ENCODE peak calls at places on chromosomes 4 and X, in four cellular contexts. Z, K, Q and L are unnamed samples.

GRCh38 chr4:68361146-68361589 is 11.3 kb upstream of the YTHDC1 start:
- DNase-seq in Z (no peak), K (no peak), Q (no peak), L (no peak)

GRCh38 chrX:85611926-85612325 is 232.5 kb upstream of the POF1B start:
- DNase-seq in Z (no peak), K (no peak), Q (no peak), L (peak)

GRCh38 chrX:63750846-63751245 is 34.2 kb downstream of the ARHGEF9 start:
- DNase-seq in Z (no peak), K (no peak), Q (no peak), L (no peak)

GRCh38 chr4:108272046-108272445 is 103.3 kb upstream of the LEF1 start:
- DNase-seq in Z (no peak), K (no peak), Q (no peak), L (no peak)

GRCh38 chrX:27953161-27953560 is 28.1 kb downstream of the DCAF8L1 start:
- DNase-seq in Z (no peak), K (no peak), Q (no peak), L (no peak)

GRCh38 chrX:53430231-53430630 is 3.9 kb downstream of the HSD17B10 start:
- DNase-seq in Z (no peak), K (no peak), Q (no peak), L (no peak)

GRCh38 chr4:80255374-80256095 is 10.9 kb upstream of the FGF5 start:
- DNase-seq in Z (no peak), K (no peak), Q (no peak), L (no peak)

GRCh38 chrX:111411591-111412371 is at the start of gene DCX:
- DNase-seq in Z (no peak), K (no peak), Q (no peak), L (no peak)

GRCh38 chrX:140432328-140433025 is 72.4 kb downstream of the SOX3 start:
- DNase-seq in Z (no peak), K (no peak), Q (peak), L (no peak)

GRCh38 chr4:81573817-81574216 is 102.1 kb upstream of the RASGEF1B start:
- DNase-seq in Z (no peak), K (no peak), Q (no peak), L (no peak)

GRCh38 chr4:2365054-2365912 is 53.2 kb downstream of the ZFYVE28 start:
- DNase-seq in Z (no peak), K (no peak), Q (no peak), L (no peak)

GRCh38 chr4:107018336-107018735 is 17.8 kb downstream of the DKK2 start:
- DNase-seq in Z (no peak), K (no peak), Q (no peak), L (no peak)

GRCh38 chr4:8642651-8643321 is 50.2 kb downstream of the CPZ start:
- DNase-seq in Z (no peak), K (no peak), Q (no peak), L (no peak)

GRCh38 chr4:152257601-152258066 is 278.3 kb downstream of the FBXW7 start:
- DNase-seq in Z (no peak), K (no peak), Q (no peak), L (no peak)

GRCh38 chrX:10310502-10310901 is 153.7 kb downstream of the CLCN4 start:
- DNase-seq in Z (no peak), K (no peak), Q (no peak), L (no peak)

GRCh38 chrX:120522820-120523219 is 37.9 kb downstream of the CUL4B start:
- DNase-seq in Z (no peak), K (no peak), Q (no peak), L (no peak)

GRCh38 chr4:86448891-86449290 is 89.0 kb upstream of the MAPK10 start:
- DNase-seq in Z (no peak), K (no peak), Q (no peak), L (no peak)

GRCh38 chr4:20520901-20521300 is 179.4 kb upstream of the PACRGL start:
- DNase-seq in Z (no peak), K (no peak), Q (no peak), L (no peak)

GRCh38 chr4:179624768-179625181 is 2182.5 kb upstream of the AGA start:
- DNase-seq in Z (no peak), K (peak), Q (peak), L (no peak)

GRCh38 chr4:133270021-133270570 is 121.0 kb downstream of the PCDH10 start:
- DNase-seq in Z (no peak), K (no peak), Q (no peak), L (no peak)

GRCh38 chrX:149504226-149504914 is 736 bp downstream of the IDS start:
- DNase-seq in Z (peak), K (no peak), Q (no peak), L (no peak)

GRCh38 chr4:140423106-140423505 is 4.3 kb downstream of the CLGN start:
- DNase-seq in Z (no peak), K (no peak), Q (peak), L (no peak)

GRCh38 chr4:185920171-185920570 is 108.2 kb upstream of the SORBS2 start:
- DNase-seq in Z (no peak), K (peak), Q (no peak), L (no peak)

GRCh38 chr4:57064811-57065711 is 45.1 kb downstream of the IGFBP7 start:
- DNase-seq in Z (peak), K (no peak), Q (peak), L (no peak)

GRCh38 chrX:78064152-78064551 is 39.9 kb upstream of the PGK1 start:
- DNase-seq in Z (no peak), K (no peak), Q (no peak), L (no peak)

GRCh38 chr4:7964459-7964858 is 24.8 kb upstream of the AFAP1 start:
- DNase-seq in Z (no peak), K (no peak), Q (no peak), L (no peak)

GRCh38 chr4:151029537-151029936 is 14.5 kb upstream of the LRBA start:
- DNase-seq in Z (no peak), K (no peak), Q (no peak), L (no peak)

GRCh38 chr4:3302786-3303444 is 10.1 kb downstream of the RGS12 start:
- DNase-seq in Z (no peak), K (no peak), Q (no peak), L (peak)

GRCh38 chr4:13548059-13548983 is 4.0 kb upstream of the NKX3-2 start:
- DNase-seq in Z (no peak), K (no peak), Q (no peak), L (no peak)
- H3K4me3 ChIP-seq in Z (peak), K (peak), Q (no peak), L (peak)

DNA sequence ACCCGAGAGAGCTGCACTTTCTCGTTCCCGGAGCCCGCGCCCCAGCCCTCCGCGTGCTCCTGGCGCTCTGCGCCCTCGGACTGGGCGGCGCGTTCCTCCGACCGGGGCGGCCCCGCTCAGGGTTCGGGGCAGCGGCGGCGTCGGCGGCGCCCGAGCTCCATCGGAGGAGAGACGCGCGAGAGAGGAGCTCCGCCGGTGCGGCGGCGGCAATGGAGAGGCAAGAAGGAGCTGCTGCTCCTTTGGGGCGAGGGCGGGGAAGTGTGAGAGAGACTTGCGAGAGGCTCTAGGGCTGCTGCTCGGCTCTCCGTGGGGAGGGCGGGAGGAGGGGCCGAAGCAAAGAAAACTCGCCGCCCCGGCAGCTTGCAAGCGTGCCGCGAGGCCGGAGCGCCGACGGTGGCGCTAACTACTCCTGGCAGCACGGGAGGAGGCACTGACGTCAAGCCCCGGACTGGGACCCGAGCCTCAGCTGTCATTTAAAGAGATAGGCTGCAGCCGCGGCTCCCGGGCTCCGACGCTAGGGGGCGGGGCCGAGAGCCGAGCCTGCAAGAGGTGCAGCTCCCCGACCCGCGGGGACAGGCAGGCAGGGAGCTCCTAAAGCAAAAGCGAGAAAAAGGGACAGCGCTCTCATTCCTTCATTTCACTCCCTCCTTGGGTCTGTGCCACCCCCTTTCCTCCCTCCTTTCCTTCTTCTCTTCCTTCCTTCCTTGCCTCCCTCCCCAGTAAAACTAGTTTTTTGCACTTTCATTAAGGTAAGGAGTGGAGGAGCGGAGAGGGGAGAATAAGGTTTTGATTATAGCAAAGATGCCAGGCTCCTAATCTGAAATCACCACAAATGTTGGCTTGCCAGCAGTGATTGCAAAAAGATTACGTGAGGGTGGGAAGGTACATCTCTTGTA is at the start of gene KCTD8:
- DNase-seq in Z (peak), K (peak), Q (peak), L (peak)
- H3K4me3 ChIP-seq in Z (peak), K (peak), Q (peak), L (peak)

DNA sequence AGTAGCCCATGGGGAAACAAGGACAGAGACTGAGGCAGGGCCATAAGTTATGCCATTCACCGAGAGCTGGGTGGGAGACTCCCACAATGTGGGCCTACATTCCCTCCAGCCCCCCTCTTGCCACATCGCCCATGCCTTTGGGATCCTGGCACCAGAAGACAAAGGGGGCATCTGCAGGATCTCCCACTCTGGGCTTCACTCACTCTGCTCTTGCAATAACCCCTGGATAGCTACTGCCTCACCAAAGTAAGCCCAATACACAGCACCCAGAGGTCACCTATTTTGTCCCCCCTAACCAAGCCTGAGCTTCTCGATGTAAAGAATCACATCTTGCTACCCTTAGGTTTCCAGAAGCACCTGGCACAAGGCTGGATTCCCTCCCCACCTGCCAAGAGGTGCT is 741 bp upstream of the RTL5 start:
- DNase-seq in Z (no peak), K (no peak), Q (no peak), L (no peak)
- H3K4me3 ChIP-seq in Z (no peak), K (no peak), Q (peak), L (no peak)

GRCh38 chrX:34656842-34657780 is at the start of gene TMEM47:
- DNase-seq in Z (peak), K (peak), Q (no peak), L (no peak)

GRCh38 chrX:34658316-34658715 is 1.2 kb upstream of the TMEM47 start:
- DNase-seq in Z (no peak), K (no peak), Q (no peak), L (no peak)

GRCh38 chrX:34655496-34656258 is 1.4 kb downstream of the TMEM47 start:
- DNase-seq in Z (no peak), K (peak), Q (no peak), L (no peak)

GRCh38 chrX:34654939-34655338 is 2.1 kb downstream of the TMEM47 start:
- DNase-seq in Z (no peak), K (peak), Q (no peak), L (no peak)

GRCh38 chrX:34656467-34656841 is 631 bp downstream of the TMEM47 start:
- DNase-seq in Z (no peak), K (peak), Q (no peak), L (no peak)
- H3K4me3 ChIP-seq in Z (peak), K (peak), Q (peak), L (no peak)

GRCh38 chr4:10094841-10095240 is 21.8 kb downstream of the WDR1 start:
- DNase-seq in Z (no peak), K (no peak), Q (no peak), L (peak)

GRCh38 chr4:10097906-10098769 is 18.5 kb downstream of the WDR1 start:
- DNase-seq in Z (no peak), K (no peak), Q (no peak), L (no peak)

GRCh38 chr4:10096976-10097330 is 19.6 kb downstream of the WDR1 start:
- DNase-seq in Z (no peak), K (no peak), Q (no peak), L (no peak)

GRCh38 chr4:10095296-10095991 is 21.2 kb downstream of the WDR1 start:
- DNase-seq in Z (no peak), K (no peak), Q (no peak), L (no peak)

GRCh38 chr4:10096201-10096975 is 20.2 kb downstream of the WDR1 start:
- DNase-seq in Z (peak), K (no peak), Q (peak), L (peak)
- H3K4me3 ChIP-seq in Z (no peak), K (no peak), Q (no peak), L (no peak)

GRCh38 chr4:1344696-1345095 is 2.3 kb upstream of the UVSSA start:
- DNase-seq in Z (no peak), K (no peak), Q (no peak), L (no peak)
- H3K4me3 ChIP-seq in Z (no peak), K (no peak), Q (no peak), L (no peak)

GRCh38 chr4:146654648-146654975 is 15.9 kb downstream of the POU4F2 start:
- DNase-seq in Z (no peak), K (no peak), Q (no peak), L (no peak)
- H3K4me3 ChIP-seq in Z (peak), K (peak), Q (peak), L (no peak)

DNA sequence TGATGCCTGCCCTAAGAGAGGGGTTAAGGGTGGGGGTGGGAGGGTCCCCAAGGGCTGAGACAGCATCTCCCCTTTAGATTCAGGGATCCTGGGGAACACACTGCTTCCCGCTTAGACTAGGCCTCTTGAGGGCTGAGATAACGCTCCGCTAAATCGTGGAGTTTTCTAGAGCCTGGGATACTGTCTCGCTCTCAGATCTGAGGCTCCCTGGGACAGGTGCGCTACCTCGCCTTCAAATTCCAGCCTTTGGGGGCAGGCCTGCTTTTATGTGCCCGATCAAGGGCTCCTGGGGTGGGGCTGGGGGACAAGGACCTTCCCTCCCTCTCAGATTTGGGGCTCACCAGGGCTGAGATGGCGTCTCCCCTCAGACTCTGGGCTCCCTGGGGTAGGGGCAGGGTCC is 440 bp upstream of the ARHGAP36 start:
- DNase-seq in Z (no peak), K (no peak), Q (no peak), L (no peak)
- H3K4me3 ChIP-seq in Z (no peak), K (peak), Q (no peak), L (no peak)